ENCODE peak calls at places on chromosomes 13 and 19, in five cellular contexts. C, U, Z, A and P are unnamed samples.

GRCh38 chr13:112854321-112854720 is 114.7 kb upstream of the MCF2L start:
- DNase-seq in Z (no peak), U (no peak), C (no peak), A (no peak), P (no peak)

GRCh38 chr13:73765651-73766384 is 368.4 kb downstream of the KLF12 start:
- DNase-seq in Z (peak), U (peak), A (peak), C (peak), P (peak)

GRCh38 chr19:31676271-31677004 is 327.2 kb upstream of the TSHZ3 start:
- DNase-seq in U (no peak), A (peak), C (no peak), Z (no peak), P (peak)

GRCh38 chr13:37059848-37060192 is 332 bp upstream of the SUPT20H start:
- DNase-seq in A (no peak), Z (no peak), C (no peak), U (no peak), P (no peak)

GRCh38 chr13:113748862-113749451 is 10.1 kb upstream of the TMEM255B start:
- DNase-seq in A (no peak), Z (no peak), U (no peak), C (no peak), P (no peak)

GRCh38 chr13:73677041-73677589 is 457.1 kb downstream of the KLF12 start:
- DNase-seq in Z (no peak), A (peak), U (peak), C (no peak), P (no peak)

GRCh38 chr19:18428837-18429674 is 8.9 kb downstream of the ISYNA1 start:
- DNase-seq in U (peak), C (peak), A (peak), Z (peak), P (peak)

GRCh38 chr19:38277969-38278680 is 13.8 kb downstream of the SPINT2 start:
- DNase-seq in U (peak), Z (no peak), C (no peak), A (peak), P (no peak)

GRCh38 chr19:38975214-38975860 is at the start of gene FBXO17:
- DNase-seq in A (peak), Z (peak), C (peak), U (peak), P (peak)

GRCh38 chr13:50793026-50793425 is 50.5 kb downstream of the DLEU7 start:
- DNase-seq in U (no peak), Z (no peak), C (no peak), A (no peak), P (no peak)

GRCh38 chr19:23974941-23975340 is 60.3 kb downstream of the ZNF726 start:
- DNase-seq in A (no peak), Z (no peak), C (no peak), U (no peak), P (no peak)

GRCh38 chr13:71685072-71685471 is 181.9 kb downstream of the DACH1 start:
- DNase-seq in Z (no peak), C (no peak), A (peak), U (no peak), P (peak)

GRCh38 chr13:97125810-97126738 is 96.1 kb upstream of the MBNL2 start:
- DNase-seq in A (no peak), U (peak), C (no peak), Z (no peak), P (no peak)

GRCh38 chr19:35856546-35857149 is at the start of gene KIRREL2:
- DNase-seq in C (peak), U (no peak), A (peak), Z (peak), P (peak)

GRCh38 chr13:60869941-60870613 is 473.1 kb downstream of the TDRD3 start:
- DNase-seq in U (no peak), A (no peak), Z (no peak), C (no peak), P (no peak)

GRCh38 chr13:61146158-61146557 is 269.5 kb downstream of the PCDH20 start:
- DNase-seq in U (no peak), C (no peak), Z (no peak), A (no peak), P (no peak)

GRCh38 chr13:99605417-99606321 is 104.4 kb downstream of the TM9SF2 start:
- DNase-seq in Z (peak), A (peak), U (no peak), C (peak), P (peak)

GRCh38 chr19:13181747-13182388 is 31.7 kb downstream of the IER2 start:
- DNase-seq in U (peak), C (no peak), A (no peak), Z (no peak), P (no peak)

GRCh38 chr19:16417660-16418596 is 53.8 kb downstream of the EPS15L1 start:
- DNase-seq in C (peak), Z (peak), A (peak), U (peak), P (peak)

GRCh38 chr19:48348039-48348438 is 15.7 kb downstream of the TMEM143 start:
- DNase-seq in U (no peak), C (no peak), Z (no peak), A (no peak), P (no peak)

GRCh38 chr13:43894438-43894837 is 14.7 kb downstream of the LACC1 start:
- DNase-seq in C (no peak), Z (no peak), A (no peak), U (no peak), P (no peak)

GRCh38 chr13:33799950-33800592 is 17.9 kb upstream of the RFC3 start:
- DNase-seq in Z (no peak), A (peak), U (peak), C (no peak), P (no peak)

GRCh38 chr19:52343548-52343947 is 7.5 kb downstream of the ZNF610 start:
- DNase-seq in U (peak), Z (peak), C (peak), A (peak), P (peak)

GRCh38 chr19:34715357-34715756 is 18.7 kb upstream of the ZNF181 start:
- DNase-seq in U (no peak), C (no peak), Z (no peak), A (no peak), P (no peak)

GRCh38 chr19:6489278-6490061 is 7.9 kb upstream of the DENND1C start:
- DNase-seq in Z (no peak), C (no peak), U (no peak), A (no peak), P (no peak)
- H3K4me2 ChIP-seq in Z (no peak), C (no peak), U (no peak), A (no peak), P (no peak)

GRCh38 chr19:3606690-3607289 is at the start of gene TBXA2R:
- DNase-seq in A (peak), C (no peak), U (peak), Z (peak), P (peak)
- H2BK120ac ChIP-seq in A (no peak), C (no peak), U (peak), Z (no peak), P (no peak)

DNA sequence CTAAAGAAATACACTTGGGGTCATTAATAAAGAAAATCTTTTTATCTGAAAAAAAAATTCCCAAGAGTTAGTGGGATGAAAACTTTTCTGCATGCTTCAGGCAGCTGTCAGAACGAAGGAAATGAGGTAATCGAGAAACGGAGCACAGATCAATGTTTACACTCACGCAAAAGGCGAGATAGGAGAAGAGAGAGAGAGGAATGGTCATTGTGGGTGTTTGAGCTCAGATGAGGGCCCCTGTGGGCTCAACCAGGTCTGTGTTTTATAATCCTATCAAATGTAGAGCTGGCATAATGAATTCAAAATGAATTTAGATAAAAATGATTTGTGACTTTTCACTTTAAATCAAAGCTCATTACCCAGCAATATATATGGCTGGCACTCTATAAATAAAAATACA is 6.3 kb upstream of the RXFP2 start:
- DNase-seq in Z (no peak), A (peak), U (peak), C (no peak), P (no peak)
- H3K4me2 ChIP-seq in Z (no peak), A (no peak), U (peak), C (no peak), P (no peak)

DNA sequence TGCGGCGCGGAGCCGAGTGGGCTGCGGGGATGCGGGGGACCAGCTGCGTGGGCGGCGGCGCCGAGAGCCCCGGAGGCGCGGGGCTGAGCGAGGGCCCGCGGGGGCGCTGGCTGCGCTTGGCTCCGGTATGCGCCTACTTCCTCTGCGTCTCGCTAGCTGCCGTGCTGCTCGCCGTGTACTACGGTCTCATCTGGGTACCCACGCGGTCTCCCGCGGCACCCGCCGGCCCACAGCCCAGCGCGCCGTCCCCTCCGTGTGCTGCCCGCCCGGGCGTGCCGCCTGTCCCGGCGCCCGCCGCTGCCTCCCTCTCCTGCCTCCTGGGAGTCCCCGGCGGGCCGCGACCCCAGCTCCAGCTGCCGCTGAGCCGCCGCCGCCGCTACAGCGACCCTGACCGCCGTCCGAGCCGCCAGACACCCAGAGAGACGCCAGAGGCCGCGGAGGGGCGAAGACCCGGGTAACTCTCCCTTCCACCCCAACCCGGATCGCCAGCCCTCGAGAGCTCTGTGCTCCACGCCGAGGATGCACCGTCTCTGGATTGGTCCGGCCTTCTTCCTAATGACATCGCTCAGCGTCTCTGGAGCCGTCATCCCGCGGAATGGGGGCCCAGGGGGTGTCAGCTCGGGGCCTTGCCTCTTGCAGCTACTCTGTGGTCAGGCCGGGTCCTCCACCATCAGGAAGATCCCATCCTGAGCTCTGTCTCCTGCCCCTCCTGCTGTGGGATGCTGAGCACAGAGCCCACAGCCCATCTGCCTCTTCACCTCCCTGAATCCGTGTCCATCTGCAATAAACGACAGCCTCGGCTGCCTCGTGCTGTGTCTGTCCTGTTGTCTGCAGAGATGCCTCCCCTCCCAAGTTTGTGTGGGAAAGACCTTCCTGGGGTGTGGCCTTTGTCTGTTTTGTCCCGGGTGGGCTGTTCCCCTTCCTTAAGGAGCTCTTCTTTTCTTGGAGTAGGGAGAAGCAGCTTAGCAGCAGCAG is 493 bp downstream of the INAFM1 start:
- DNase-seq in Z (peak), C (no peak), U (no peak), A (no peak), P (no peak)
- H2BK120ac ChIP-seq in Z (no peak), C (no peak), U (peak), A (no peak), P (no peak)

GRCh38 chr13:91417660-91418325 is 19.4 kb downstream of the GPC5 start:
- DNase-seq in Z (no peak), U (no peak), A (no peak), C (no peak), P (no peak)
- H3K4me2 ChIP-seq in Z (no peak), U (no peak), A (no peak), C (no peak), P (no peak)

DNA sequence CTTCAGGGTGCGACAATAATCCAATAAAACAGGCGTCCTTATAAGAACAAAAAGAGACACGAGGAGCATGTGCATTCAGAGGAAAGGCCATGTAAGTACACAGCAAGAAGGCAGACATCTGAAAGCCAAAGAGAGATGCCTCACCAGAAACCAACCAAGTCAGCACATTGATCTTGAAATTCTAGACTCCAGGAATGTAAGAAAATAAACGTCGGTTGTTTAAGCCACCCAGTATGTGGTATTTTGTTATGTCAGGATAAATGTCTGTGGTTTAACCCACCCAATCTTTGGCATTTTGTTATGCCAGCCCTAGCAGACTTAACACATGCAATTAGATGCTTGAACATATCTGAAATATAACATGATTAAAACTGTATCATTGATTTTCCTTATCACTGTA is 452.0 kb downstream of the SLITRK6 start:
- DNase-seq in U (peak), C (no peak), A (no peak), Z (no peak), P (no peak)
- H2BK120ac ChIP-seq in U (no peak), C (no peak), A (no peak), Z (no peak), P (no peak)

GRCh38 chr13:110521946-110522345 is 39.6 kb downstream of the RAB20 start:
- DNase-seq in C (no peak), A (no peak), Z (no peak), U (no peak), P (no peak)

GRCh38 chr13:110523180-110523579 is 38.3 kb downstream of the RAB20 start:
- DNase-seq in C (no peak), A (no peak), U (no peak), Z (no peak), P (no peak)

GRCh38 chr13:110519506-110519905 is 42.0 kb downstream of the RAB20 start:
- DNase-seq in C (no peak), A (no peak), Z (no peak), U (no peak), P (no peak)

GRCh38 chr13:110520431-110521295 is 40.9 kb downstream of the RAB20 start:
- DNase-seq in Z (no peak), C (no peak), U (peak), A (no peak), P (no peak)

DNA sequence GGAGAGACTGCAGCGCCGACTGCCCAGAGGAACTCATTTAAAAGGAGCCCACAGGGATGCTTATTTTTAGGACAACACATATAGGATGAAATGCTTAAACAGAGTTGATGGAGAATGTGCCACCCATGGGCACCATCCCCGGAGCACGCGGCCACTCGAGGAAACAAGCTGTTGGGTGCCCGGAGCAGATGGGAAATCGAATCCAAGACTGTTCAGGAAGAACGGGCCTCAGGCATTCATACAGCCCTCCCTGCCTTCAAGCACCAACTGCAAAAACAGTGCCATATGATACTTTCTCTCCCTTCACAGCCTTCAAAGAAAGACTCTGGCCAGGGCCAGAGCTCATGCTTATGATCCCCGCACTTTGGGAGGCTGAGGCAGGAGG is 40.2 kb downstream of the RAB20 start:
- DNase-seq in Z (no peak), C (no peak), A (no peak), U (no peak), P (no peak)
- H3K4me2 ChIP-seq in Z (no peak), C (no peak), A (no peak), U (no peak), P (no peak)